ENCODE peak calls at places on chromosome 14, in eight cellular contexts. T is breast epithelium, M is fibroblast of lung, C is MM.1S, S is IMR-90, O is neuronal stem cell, Y is body of pancreas, J is neural progenitor cell. B is an unnamed sample.

GRCh38 chr14:63986789-63987533 is 134.2 kb downstream of the SYNE2 start:
- DNase-seq in J (no peak), M (peak; percentile 74), C (no peak), S (peak; percentile 78), Y (no peak), T (no peak), O (peak; percentile 2), B (no peak)

GRCh38 chr14:79992799-79993198 is 218.5 kb downstream of the DIO2 start:
- DNase-seq in T (no peak), O (no peak), M (no peak), S (no peak), Y (no peak), C (no peak), J (peak; percentile 74), B (no peak)

GRCh38 chr14:93274055-93274806 is 58.6 kb downstream of the BTBD7 start:
- DNase-seq in M (no peak), O (no peak), J (no peak), T (no peak), Y (no peak), C (no peak), S (no peak), B (no peak)

GRCh38 chr14:55772521-55772920 is 192.5 kb downstream of the KTN1 start:
- DNase-seq in Y (no peak), T (no peak), O (no peak), S (no peak), J (no peak), M (no peak), C (no peak), B (no peak)

GRCh38 chr14:64960762-64961276 is 11.3 kb downstream of the RAB15 start:
- DNase-seq in J (peak; percentile 51), S (no peak), Y (peak; percentile 45), T (peak; percentile 45), O (no peak), C (no peak), M (no peak), B (no peak)

GRCh38 chr14:53491256-53491905 is 338.3 kb upstream of the DDHD1 start:
- DNase-seq in S (peak; percentile 28), O (no peak), T (no peak), C (no peak), M (no peak), Y (no peak), J (no peak), B (no peak)

GRCh38 chr14:54976316-54976715 is 50.6 kb downstream of the WDHD1 start:
- DNase-seq in J (no peak), T (no peak), M (peak; percentile 71), S (peak; percentile 82), Y (no peak), O (no peak), C (no peak), B (no peak)

GRCh38 chr14:67572608-67573007 is 27.5 kb downstream of the PIGH start:
- DNase-seq in S (no peak), M (no peak), C (no peak), T (no peak), O (no peak), Y (no peak), J (no peak), B (no peak)

DNA sequence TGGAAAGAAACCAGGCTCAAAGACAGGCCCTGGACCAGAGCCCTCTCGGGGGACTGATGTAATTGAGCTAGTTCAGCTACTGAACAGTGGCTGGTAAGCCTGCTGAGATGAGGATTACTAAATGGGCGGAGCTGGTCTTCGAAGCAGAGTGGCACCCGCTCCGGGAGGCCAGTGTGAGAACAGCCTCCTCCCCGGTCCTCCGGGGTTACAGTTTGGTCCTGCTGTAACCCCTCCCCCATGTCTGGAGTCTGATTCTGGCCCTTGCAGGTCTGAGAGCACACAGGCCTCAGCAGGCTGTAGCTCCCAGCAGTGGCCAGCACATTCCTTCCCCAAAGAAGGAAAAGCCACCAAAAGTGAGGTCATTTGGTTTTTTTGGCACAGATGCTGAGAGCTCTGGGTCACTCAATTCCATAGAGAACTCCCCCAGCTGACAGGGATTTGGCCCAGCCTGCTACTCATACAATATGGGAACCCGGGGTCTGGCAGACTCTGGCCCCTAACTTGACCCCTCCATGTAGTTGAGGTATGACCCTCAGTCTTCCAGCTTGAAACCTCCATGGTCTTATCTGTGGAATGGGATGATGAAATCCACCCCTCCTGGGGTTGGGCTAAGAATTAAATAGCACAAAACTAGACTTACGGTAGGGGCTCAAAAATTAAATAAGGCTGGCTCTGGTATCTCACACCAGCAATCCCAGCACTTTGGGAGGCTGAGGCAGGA is 39.0 kb downstream of the ACTN1 start:
- DNase-seq in C (no peak), J (peak; percentile 87), O (no peak), T (peak; percentile 88), S (peak; percentile 97), Y (peak; percentile 89), M (peak; percentile 98), B (no peak)
- H3K4me3 ChIP-seq in C (no peak overlapping the region), J (no peak overlapping the region), O (no peak overlapping the region), T (no peak overlapping the region), S (no peak overlapping the region), Y (no peak overlapping the region), M (no peak overlapping the region), B (no peak overlapping the region)

DNA sequence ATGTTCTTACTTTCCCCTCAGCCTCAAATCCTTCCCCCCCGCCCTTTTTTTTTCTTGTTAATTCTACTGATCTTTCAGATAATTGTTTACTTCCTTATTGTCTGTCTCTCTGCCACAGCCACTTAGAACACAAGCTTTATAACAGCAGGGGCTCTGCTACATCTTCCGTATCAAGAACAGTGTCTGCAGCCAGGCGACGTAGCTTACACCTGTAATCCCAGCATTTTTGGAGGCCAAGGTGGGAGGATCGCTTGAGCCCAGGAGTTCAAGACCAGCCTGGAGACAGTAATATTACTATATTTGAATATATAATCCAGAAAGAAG is 5.4 kb downstream of the SOS2 start:
- DNase-seq in O (no peak), Y (no peak), J (peak; percentile 53), C (no peak), T (no peak), S (no peak), M (no peak), B (peak; percentile 30)
- H3K4me1 ChIP-seq in O (peaks cover 6% of the 10 kb centered on the region), Y (peaks cover 53% of the 10 kb centered on the region), J (peaks cover 19% of the 10 kb centered on the region), C (peaks cover 3% of the 10 kb centered on the region), T (no peaks in the 10 kb centered on the region), S (peaks cover 2% of the 10 kb centered on the region), M (peaks cover 8% of the 10 kb centered on the region), B (peaks cover 13% of the 10 kb centered on the region)

GRCh38 chr14:103398427-103399195 is 13.4 kb downstream of the MARK3 start:
- DNase-seq in T (no peak), C (no peak), J (no peak), S (peak; percentile 61), Y (peak; percentile 50), M (peak; percentile 57), O (no peak), B (no peak)
- H3K4me3 ChIP-seq in T (no peak overlapping the region), C (no peak overlapping the region), J (no peak overlapping the region), S (no peak overlapping the region), Y (no peak overlapping the region), M (no peak overlapping the region), O (no peak overlapping the region), B (no peak overlapping the region)

GRCh38 chr14:73426877-73427276 is 31.5 kb downstream of the NUMB start:
- DNase-seq in M (peak; percentile 34), T (no peak), O (no peak), Y (no peak), C (no peak), J (no peak), S (peak; percentile 60), B (no peak)
- H3K4me1 ChIP-seq in M (peaks cover 10% of the 10 kb centered on the region), T (no peaks in the 10 kb centered on the region), O (no peaks in the 10 kb centered on the region), Y (peaks cover 56% of the 10 kb centered on the region), C (no peaks in the 10 kb centered on the region), J (no peaks in the 10 kb centered on the region), S (peaks cover 12% of the 10 kb centered on the region), B (no peaks in the 10 kb centered on the region)

B was measured in CD4-positive, CD25-positive, alpha-beta regulatory T cell.